ENCODE peak calls at places on chromosomes 4 and X, in six cellular contexts. F is fibroblast of lung, X is lower lobe of right lung, A is BE2C, V is heart right ventricle, N is pancreas. Q is an unnamed sample. For H3K27me3, the result is how much of the 10 kb centered on the place peaks cover.

GRCh38 chrX:69128573-69128972 is 36.7 kb downstream of the PJA1 start:
- DNase-seq in F (no peak), X (peak), A (peak), V (peak), N (no peak), Q (peak)

GRCh38 chrX:128975716-128976115 is 547.6 kb downstream of the SMARCA1 start:
- DNase-seq in F (no peak), X (no peak), A (peak), V (no peak), N (no peak), Q (no peak)

GRCh38 chr4:4794421-4794820 is 65.0 kb upstream of the MSX1 start:
- DNase-seq in F (no peak), X (no peak), A (no peak), V (no peak), N (no peak), Q (no peak)

GRCh38 chrX:138026211-138026610 is 460.3 kb downstream of the ZIC3 start:
- DNase-seq in F (peak), X (no peak), A (no peak), V (no peak), N (no peak), Q (no peak)

GRCh38 chr4:48602763-48603162 is 112.7 kb downstream of the ZAR1 start:
- DNase-seq in F (peak), X (no peak), A (no peak), V (no peak), N (no peak), Q (no peak)

GRCh38 chrX:39487166-39488006 is 610.4 kb downstream of the BCOR start:
- DNase-seq in F (no peak), X (no peak), A (no peak), V (no peak), N (no peak), Q (no peak)

GRCh38 chr4:176769519-176769918 is 23.2 kb downstream of the VEGFC start:
- DNase-seq in F (peak), X (no peak), A (no peak), V (no peak), N (no peak), Q (no peak)

GRCh38 chr4:120009731-120010130 is 56.9 kb downstream of the MAD2L1 start:
- DNase-seq in F (peak), X (no peak), A (no peak), V (no peak), N (no peak), Q (no peak)

GRCh38 chr4:56976283-56976877 is 1.0 kb downstream of the NOA1 start:
- DNase-seq in F (no peak), X (no peak), A (no peak), V (no peak), N (peak), Q (peak)

GRCh38 chrX:74383611-74384010 is 37.7 kb upstream of the SLC16A2 start:
- DNase-seq in F (peak), X (no peak), A (peak), V (peak), N (peak), Q (no peak)

GRCh38 chrX:65712005-65712861 is 44.8 kb downstream of the MSN start:
- DNase-seq in F (peak), X (no peak), A (no peak), V (no peak), N (no peak), Q (no peak)

DNA sequence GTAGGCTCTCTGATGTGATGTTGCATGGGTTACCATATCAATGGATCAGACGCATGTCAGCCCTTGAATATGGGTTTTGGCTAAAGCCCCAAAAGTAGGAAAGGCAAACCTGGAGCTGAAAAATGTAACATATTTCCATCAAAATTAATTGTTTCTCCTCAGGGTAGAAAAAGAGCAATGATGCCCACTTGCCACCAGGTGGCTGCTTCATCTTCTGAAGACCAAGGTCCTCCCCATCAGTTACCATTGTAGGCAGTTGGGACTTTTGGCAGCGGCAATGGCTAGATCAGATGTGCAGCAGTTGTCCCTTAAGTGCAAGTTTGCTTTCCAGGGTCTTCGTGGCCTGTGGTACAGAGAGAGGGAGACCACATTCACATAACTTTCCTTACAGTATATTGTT is 118.2 kb downstream of the NAF1 start:
- DNase-seq in F (peak), X (no peak), A (peak), V (no peak), N (peak), Q (no peak)
- TF ChIP-seq CTCF in F (peak), X (peak), A (peak), V (no peak), N (no peak), Q (peak)

GRCh38 chrX:152928761-152929400 is 31.0 kb downstream of the ZNF185 start:
- DNase-seq in F (no peak), X (no peak), A (no peak), V (no peak), N (no peak), Q (peak)
- H3K27me3 ChIP-seq in F (under half), X (under half), A (under half), V (under half), N (under half), Q (under half)

GRCh38 chr4:99435154-99435553 is at the start of gene ADH7:
- DNase-seq in F (no peak), X (no peak), A (no peak), V (no peak), N (no peak), Q (no peak)

GRCh38 chr4:99436976-99437655 is 2.0 kb upstream of the ADH7 start:
- DNase-seq in F (no peak), X (no peak), A (no peak), V (no peak), N (no peak), Q (no peak)

GRCh38 chr4:99437686-99438577 is 2.8 kb upstream of the ADH7 start:
- DNase-seq in F (no peak), X (no peak), A (no peak), V (no peak), N (peak), Q (no peak)

GRCh38 chr4:99438578-99438875 is 3.4 kb upstream of the ADH7 start:
- DNase-seq in F (no peak), X (no peak), A (no peak), V (no peak), N (no peak), Q (no peak)

GRCh38 chr4:99436462-99436861 is 1.3 kb upstream of the ADH7 start:
- DNase-seq in F (no peak), X (no peak), A (no peak), V (no peak), N (no peak), Q (no peak)
- TF ChIP-seq CTCF in F (no peak), X (no peak), A (no peak), V (no peak), N (no peak), Q (no peak)

GRCh38 chrX:641671-642435 is 11.3 kb downstream of the SHOX start:
- DNase-seq in F (no peak), X (no peak), A (no peak), V (no peak), N (no peak), Q (peak)
- H3K27me3 ChIP-seq in F (under half), X (half or more), A (under half), V (half or more), N (under half), Q (half or more)

GRCh38 chr4:83284161-83285021 is at the start of gene COQ2:
- DNase-seq in F (peak), X (peak), A (peak), V (peak), N (peak), Q (peak)
- TF ChIP-seq CTCF in F (no peak), X (peak), A (peak), V (peak), N (peak), Q (peak)

GRCh38 chr4:1595789-1596325 is 88.3 kb downstream of the FAM53A start:
- DNase-seq in F (no peak), X (peak), A (no peak), V (no peak), N (no peak), Q (peak)
- H3K27me3 ChIP-seq in F (under half), X (under half), A (under half), V (under half), N (under half), Q (under half)

DNA sequence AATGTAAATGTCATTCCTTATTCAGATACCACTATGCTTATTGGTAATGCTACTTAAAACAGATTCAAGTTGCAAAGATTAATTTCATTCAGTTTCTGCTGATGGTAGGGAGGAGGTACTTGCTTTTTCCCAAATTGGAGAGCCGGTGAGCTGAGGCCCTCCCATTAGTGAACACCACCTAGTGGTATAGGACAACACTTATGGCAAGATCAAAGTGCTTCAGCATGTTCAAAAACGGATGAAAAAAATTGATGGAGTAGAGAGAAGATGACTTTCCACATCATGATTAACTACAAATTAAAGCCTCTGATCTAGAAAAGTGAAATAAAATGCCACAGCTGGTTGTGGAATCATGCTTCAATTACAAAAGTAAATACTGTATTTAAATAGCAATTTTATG is 112.9 kb downstream of the MBNL3 start:
- DNase-seq in F (peak), X (no peak), A (no peak), V (no peak), N (no peak), Q (no peak)
- TF ChIP-seq CTCF in F (peak), X (no peak), A (peak), V (no peak), N (no peak), Q (no peak)

GRCh38 chrX:108737754-108738153 is 1.4 kb upstream of the IRS4 start:
- DNase-seq in F (no peak), X (no peak), A (no peak), V (no peak), N (no peak), Q (no peak)
- H3K27me3 ChIP-seq in F (under half), X (under half), A (under half), V (half or more), N (under half), Q (under half)

GRCh38 chr4:117596917-117597316 is 437.4 kb upstream of the NDST3 start:
- DNase-seq in F (no peak), X (no peak), A (peak), V (no peak), N (no peak), Q (no peak)
- TF ChIP-seq CTCF in F (no peak), X (no peak), A (no peak), V (no peak), N (no peak), Q (no peak)

GRCh38 chrX:143664302-143664701 is 28.4 kb upstream of the SLITRK4 start:
- DNase-seq in F (peak), X (no peak), A (no peak), V (no peak), N (no peak), Q (no peak)

GRCh38 chrX:143663755-143664154 is 27.9 kb upstream of the SLITRK4 start:
- DNase-seq in F (no peak), X (no peak), A (no peak), V (no peak), N (no peak), Q (no peak)

DNA sequence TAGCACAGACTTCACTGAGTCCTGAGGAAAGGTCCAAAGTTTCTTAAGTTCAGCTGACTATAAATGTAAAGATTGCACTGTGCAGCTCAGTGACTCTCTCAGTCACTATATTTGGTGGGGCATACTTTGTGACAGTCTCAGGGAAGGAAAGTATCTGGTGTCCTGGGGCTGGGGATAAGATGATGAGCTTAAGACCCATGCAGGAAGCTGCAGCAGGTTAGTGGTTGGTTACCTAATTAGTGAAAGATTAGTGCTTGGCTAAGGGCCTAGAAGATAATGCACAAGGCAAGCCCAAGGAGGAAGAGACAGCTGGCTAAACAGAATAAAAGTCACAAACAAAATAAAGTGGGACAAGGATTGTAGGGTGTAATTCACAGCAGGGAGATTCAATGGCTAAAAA is 25.4 kb upstream of the SLITRK4 start:
- DNase-seq in F (no peak), X (no peak), A (no peak), V (no peak), N (no peak), Q (no peak)
- H3K27me3 ChIP-seq in F (under half), X (under half), A (under half), V (under half), N (under half), Q (under half)

Q was measured in upper lobe of right lung.